ENCODE peak calls at places on chromosomes 12 and 14, in five cellular contexts. F is HEK293T, R is H1, A is GM12878, K is HepG2. O is an unnamed sample.

GRCh38 chr14:101200008-101200649 is 296.6 kb upstream of the RTL1 start:
- DNase-seq in F (no peak), R (peak; percentile 32), A (no peak), K (no peak), O (no peak)

GRCh38 chr12:110279976-110280783 is 867 bp upstream of the ATP2A2 start:
- DNase-seq in F (no peak), R (peak; percentile 80), A (no peak), K (no peak), O (no peak)

GRCh38 chr12:72030272-72030671 is 91.6 kb downstream of the TPH2 start:
- DNase-seq in F (no peak), R (no peak), A (no peak), K (no peak), O (no peak)

GRCh38 chr12:103924761-103925641 is 5.2 kb upstream of the HSP90B1 start:
- DNase-seq in F (peak; percentile 15), R (no peak), A (peak; percentile 96), K (no peak), O (no peak)

GRCh38 chr12:110538869-110539622 is 36.9 kb downstream of the RAD9B start:
- DNase-seq in F (no peak), R (no peak), A (no peak), K (no peak), O (no peak)

GRCh38 chr12:102874819-102875218 is 42.2 kb downstream of the PAH start:
- DNase-seq in F (no peak), R (no peak), A (no peak), K (no peak), O (no peak)

GRCh38 chr12:75086086-75087038 is 123.3 kb downstream of the KCNC2 start:
- DNase-seq in F (no peak), R (no peak), A (no peak), K (no peak), O (no peak)

GRCh38 chr14:33768458-33768830 is 182.4 kb downstream of the EGLN3 start:
- DNase-seq in F (no peak), R (no peak), A (no peak), K (no peak), O (no peak)

GRCh38 chr12:39692258-39692853 is 72.8 kb upstream of the ABCD2 start:
- DNase-seq in F (no peak), R (no peak), A (no peak), K (no peak), O (no peak)

GRCh38 chr12:98208846-98209245 is 306.5 kb upstream of the TMPO start:
- DNase-seq in F (no peak), R (no peak), A (no peak), K (no peak), O (no peak)

GRCh38 chr12:115452751-115453281 is 768.8 kb upstream of the TBX3 start:
- DNase-seq in F (no peak), R (peak; percentile 65), A (no peak), K (no peak), O (no peak)

GRCh38 chr12:25123126-25123525 is 71.8 kb downstream of the DNAI7 start:
- DNase-seq in F (no peak), R (no peak), A (no peak), K (no peak), O (no peak)

GRCh38 chr14:76810953-76811400 is 1.7 kb downstream of the ANGEL1 start:
- DNase-seq in F (peak; percentile 33), R (no peak), A (no peak), K (peak; percentile 80), O (no peak)

GRCh38 chr14:35254736-35255135 is 37.4 kb upstream of the PSMA6 start:
- DNase-seq in F (no peak), R (no peak), A (peak; percentile 64), K (no peak), O (no peak)

GRCh38 chr12:78375461-78375860 is 489.1 kb upstream of the SYT1 start:
- DNase-seq in F (no peak), R (no peak), A (no peak), K (no peak), O (no peak)

GRCh38 chr12:65430571-65431306 is 152.3 kb downstream of the MSRB3 start:
- DNase-seq in F (no peak), R (no peak), A (no peak), K (peak; percentile 10), O (no peak)

GRCh38 chr12:125098676-125099406 is 33.6 kb downstream of the AACS start:
- DNase-seq in F (no peak), R (no peak), A (no peak), K (no peak), O (no peak)

DNA sequence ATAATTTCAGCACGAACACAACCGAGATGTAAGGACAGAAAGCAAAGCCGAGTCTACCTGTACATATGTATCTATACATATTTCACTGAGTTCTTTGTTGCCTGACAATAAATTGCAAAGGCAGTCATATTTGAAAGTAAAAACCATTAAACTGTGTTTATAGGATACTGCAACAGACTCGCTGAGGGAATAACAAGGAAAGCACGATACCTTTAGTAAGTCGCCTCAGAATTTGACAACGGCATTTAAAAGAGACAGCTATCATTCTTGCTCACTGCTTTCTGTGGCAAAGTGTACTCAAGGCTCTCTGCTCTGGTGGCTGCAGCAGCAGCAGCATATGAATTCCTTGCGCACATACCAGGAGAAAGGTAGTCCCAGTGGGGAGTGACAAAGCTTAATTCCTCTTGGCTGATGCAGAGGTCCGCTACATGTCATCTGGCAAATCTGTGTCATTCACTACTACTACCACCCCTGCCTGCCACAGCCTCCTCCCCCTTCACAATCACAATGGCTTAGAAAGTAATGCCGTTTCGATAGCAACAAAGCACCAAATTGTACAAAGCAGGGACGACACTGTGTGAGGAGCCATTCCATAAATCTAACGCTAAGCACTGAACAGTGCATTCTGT is at the start of gene GRIP1:
- DNase-seq in F (peak; percentile 28), R (no peak), A (no peak), K (no peak), O (no peak)
- TF ChIP-seq SUZ12 in F (no peak), R (no peak), A (no peak), K (no peak), O (no peak)

GRCh38 chr14:96109956-96110355 is 70.8 kb downstream of the C14orf132 start:
- DNase-seq in F (no peak), R (no peak), A (no peak), K (no peak), O (no peak)
- TF ChIP-seq SUZ12 in F (no peak), R (no peak), A (no peak), K (no peak), O (no peak)

DNA sequence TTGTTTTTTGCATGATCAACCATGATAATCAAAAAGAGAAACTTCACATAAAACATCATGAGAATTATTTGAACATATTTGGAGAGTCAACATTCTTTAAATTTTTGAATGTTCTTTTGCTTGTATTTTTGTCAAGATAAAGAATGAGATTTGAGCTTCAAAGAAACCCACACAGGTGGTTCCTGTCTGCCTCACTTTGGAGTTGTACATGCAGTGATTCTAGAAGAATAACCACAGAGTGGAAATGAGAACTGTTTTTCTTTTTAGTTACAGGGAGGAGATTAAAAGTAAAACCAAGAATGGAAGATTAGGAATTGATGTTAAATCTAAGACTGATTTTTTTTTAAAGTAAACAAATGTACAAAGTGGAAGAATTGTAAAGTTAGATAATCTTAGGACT is 2.3 kb upstream of the ZNF705A start:
- DNase-seq in F (no peak), R (no peak), A (no peak), K (no peak), O (no peak)
- TF ChIP-seq SUZ12 in F (no peak), R (no peak), A (no peak), K (no peak), O (no peak)

DNA sequence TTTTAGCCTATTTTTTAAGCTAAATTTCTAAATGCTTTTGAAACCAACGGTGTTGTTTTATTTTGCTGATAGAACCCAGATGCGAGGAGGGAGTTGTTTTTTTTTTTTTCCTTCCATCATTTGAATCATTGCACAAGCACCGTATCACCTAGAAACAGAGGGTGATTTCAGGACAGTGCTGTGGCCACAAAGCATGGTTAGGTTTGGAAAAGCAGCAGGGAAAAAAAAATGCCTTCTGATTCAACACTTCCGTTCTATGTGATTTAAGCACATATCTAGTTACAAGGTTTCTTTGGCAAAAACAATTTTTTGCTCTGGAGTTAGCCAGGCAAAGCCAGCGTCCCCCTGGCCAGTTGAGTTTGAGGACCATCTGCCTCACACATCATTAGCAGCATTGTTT is 17.3 kb upstream of the WNT5B start:
- DNase-seq in F (no peak), R (no peak), A (no peak), K (no peak), O (no peak)
- TF ChIP-seq SUZ12 in F (no peak), R (no peak), A (no peak), K (no peak), O (no peak)

GRCh38 chr14:28779416-28779941 is 12.9 kb downstream of the FOXG1 start:
- DNase-seq in F (no peak), R (no peak), A (no peak), K (no peak), O (no peak)

GRCh38 chr14:28784262-28785021 is 17.9 kb downstream of the FOXG1 start:
- DNase-seq in F (no peak), R (no peak), A (no peak), K (no peak), O (no peak)

GRCh38 chr14:28783593-28784143 is 17.1 kb downstream of the FOXG1 start:
- DNase-seq in F (no peak), R (no peak), A (no peak), K (no peak), O (no peak)

GRCh38 chr14:28780843-28781503 is 14.4 kb downstream of the FOXG1 start:
- DNase-seq in F (no peak), R (no peak), A (no peak), K (no peak), O (no peak)

GRCh38 chr14:28785096-28785952 is 18.7 kb downstream of the FOXG1 start:
- DNase-seq in F (no peak), R (peak; percentile 76), A (no peak), K (no peak), O (no peak)
- TF ChIP-seq SUZ12 in F (no peak), R (peak; percentile 80), A (no peak), K (no peak), O (no peak)

GRCh38 chr12:5388581-5389535 is 43.0 kb upstream of the NTF3 start:
- DNase-seq in F (no peak), R (no peak), A (no peak), K (no peak), O (no peak)
- TF ChIP-seq SUZ12 in F (no peak), R (no peak), A (no peak), K (no peak), O (no peak)

GRCh38 chr12:30219047-30219446 is 435.3 kb upstream of the TMTC1 start:
- DNase-seq in F (no peak), R (no peak), A (no peak), K (no peak), O (no peak)
- TF ChIP-seq SUZ12 in F (no peak), R (no peak), A (no peak), K (no peak), O (no peak)

DNA sequence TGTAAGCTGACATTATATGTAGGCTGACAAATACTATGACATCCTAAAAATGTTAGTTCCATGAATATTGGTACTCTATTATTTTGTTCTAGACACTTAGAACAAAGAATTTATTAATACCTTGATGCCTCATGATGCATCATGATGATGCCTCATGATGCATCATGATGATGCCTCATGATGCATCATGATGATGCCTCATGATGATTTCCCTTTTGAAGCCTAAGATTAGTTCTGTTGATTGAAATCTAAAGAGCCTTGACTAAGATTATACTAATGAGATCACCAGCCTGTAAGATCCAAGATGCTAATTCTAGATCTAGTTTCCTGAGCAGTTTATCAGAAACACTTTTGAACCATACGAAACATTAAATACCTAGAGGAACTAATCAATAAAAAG is 4.6 kb upstream of the CEP128 start:
- DNase-seq in F (no peak), R (no peak), A (no peak), K (no peak), O (no peak)
- TF ChIP-seq SUZ12 in F (no peak), R (no peak), A (no peak), K (no peak), O (no peak)

O was measured in NT2/D1.